ENCODE peak calls at places on chromosomes 1 and 21, in five cellular contexts. C is heart left ventricle, R is lower lobe of right lung, S is heart right ventricle, Y is foreskin fibroblast. I is an unnamed sample.

GRCh38 chr1:212601524-212601923 is 7.0 kb upstream of the ATF3 start:
- DNase-seq in C (no peak), R (no peak), S (no peak), Y (no peak), I (no peak)

GRCh38 chr21:15034126-15034848 is 30.5 kb downstream of the NRIP1 start:
- DNase-seq in C (no peak), R (no peak), S (no peak), Y (peak; percentile 43), I (no peak)

GRCh38 chr1:174742805-174743653 is 256.7 kb upstream of the CACYBP start:
- DNase-seq in C (no peak), R (no peak), S (no peak), Y (peak; percentile 14), I (no peak)

GRCh38 chr1:201020040-201020591 is 3.4 kb downstream of the KIF21B start:
- DNase-seq in C (no peak), R (no peak), S (no peak), Y (no peak), I (peak; percentile 76)

GRCh38 chr1:192563129-192563528 is 12.4 kb upstream of the RGS1 start:
- DNase-seq in C (no peak), R (no peak), S (no peak), Y (no peak), I (no peak)

GRCh38 chr1:54866801-54867716 is 19.9 kb downstream of the DHCR24 start:
- DNase-seq in C (no peak), R (no peak), S (no peak), Y (no peak), I (no peak)

GRCh38 chr1:33086384-33086850 is 5.5 kb downstream of the AZIN2 start:
- DNase-seq in C (peak; percentile 81), R (peak; percentile 79), S (peak; percentile 66), Y (peak; percentile 49), I (no peak)

GRCh38 chr1:193662030-193662429 is 475.6 kb upstream of the B3GALT2 start:
- DNase-seq in C (no peak), R (no peak), S (no peak), Y (no peak), I (no peak)

GRCh38 chr1:67801903-67802302 is 31.4 kb downstream of the GNG12 start:
- DNase-seq in C (no peak), R (no peak), S (no peak), Y (no peak), I (no peak)

GRCh38 chr1:247908761-247909160 is 11.3 kb upstream of the OR2T8 start:
- DNase-seq in C (no peak), R (no peak), S (no peak), Y (no peak), I (no peak)

GRCh38 chr1:32200226-32201010 is at the start of gene CCDC28B:
- DNase-seq in C (peak; percentile 83), R (peak; percentile 61), S (peak; percentile 71), Y (peak; percentile 67), I (peak; percentile 94)

GRCh38 chr1:216528816-216529215 is 105.6 kb upstream of the USH2A start:
- DNase-seq in C (no peak), R (no peak), S (no peak), Y (no peak), I (no peak)

GRCh38 chr1:201481004-201481380 is 12.0 kb upstream of the PHLDA3 start:
- DNase-seq in C (no peak), R (no peak), S (no peak), Y (no peak), I (no peak)

GRCh38 chr1:193348126-193349045 is 162.0 kb upstream of the B3GALT2 start:
- DNase-seq in C (no peak), R (no peak), S (no peak), Y (peak; percentile 53), I (no peak)

DNA sequence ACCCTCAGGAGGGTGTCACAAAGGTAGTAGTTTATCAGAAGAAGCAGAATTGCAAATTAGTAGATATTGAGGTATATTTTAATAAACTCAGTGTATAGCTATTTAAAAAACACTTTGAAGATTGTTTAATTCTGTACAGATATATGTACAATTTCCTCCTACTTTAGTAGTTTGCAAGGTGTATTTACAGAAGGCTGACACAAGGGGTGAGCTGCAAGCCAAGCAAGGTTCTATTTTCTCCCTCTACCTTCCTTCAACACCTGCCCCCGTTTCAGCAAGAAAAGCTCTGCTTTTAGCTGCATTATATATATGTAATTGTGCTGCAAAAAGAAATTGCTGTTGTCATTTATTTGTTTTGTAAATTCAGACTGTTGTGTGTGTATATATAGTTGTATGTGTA is 674.2 kb upstream of the PKN2 start:
- DNase-seq in C (no peak), R (no peak), S (no peak), Y (no peak), I (no peak)
- TF ChIP-seq CTCF in C (no peak), R (no peak), S (no peak), Y (no peak), I (no peak)

DNA sequence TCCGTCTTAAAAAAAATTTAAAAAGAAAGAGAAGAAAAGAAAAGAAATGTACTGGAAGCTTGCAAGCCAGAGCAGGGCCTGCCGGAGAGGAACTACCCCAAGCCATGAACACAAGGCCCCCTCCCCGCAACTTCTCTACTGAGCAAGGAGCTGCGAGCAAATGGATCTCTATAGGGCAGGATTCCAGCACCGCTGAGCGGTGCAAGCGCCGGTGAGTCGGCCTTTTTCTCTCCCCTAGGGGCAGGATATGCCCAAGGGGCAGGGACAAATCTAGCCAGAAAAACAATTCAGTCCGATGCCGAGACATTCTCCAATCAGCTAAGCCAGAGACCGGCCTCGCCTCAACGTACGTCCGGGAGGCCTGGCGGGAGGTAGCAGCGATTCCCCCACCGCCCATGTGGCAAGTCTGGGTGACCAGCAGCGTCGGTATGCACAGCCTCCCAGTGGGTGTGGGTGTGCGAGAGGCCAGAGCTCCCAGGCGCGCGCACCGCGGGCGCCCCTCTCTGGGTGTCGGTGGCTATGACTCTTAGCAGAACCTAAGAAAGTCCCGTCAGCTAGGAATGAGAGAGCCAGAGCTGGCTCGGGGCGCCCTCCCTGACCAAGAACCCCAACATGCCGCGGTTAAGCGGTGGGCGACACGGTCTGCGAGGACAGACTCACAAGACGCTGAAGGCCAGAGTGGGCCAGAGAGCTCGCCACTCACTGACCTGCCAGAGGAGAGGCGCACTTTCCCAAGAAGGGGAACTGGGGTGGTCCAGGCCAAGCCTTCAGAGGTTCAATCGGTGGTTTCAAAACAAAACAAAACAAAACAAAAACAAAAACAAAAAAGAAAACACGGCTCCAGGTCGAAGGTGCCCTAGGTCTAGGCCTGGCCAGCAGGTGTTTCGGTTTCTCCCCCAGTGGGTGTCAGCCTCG is 1.9 kb downstream of the CSMD2 start:
- DNase-seq in C (peak; percentile 70), R (peak; percentile 75), S (peak; percentile 50), Y (peak; percentile 87), I (no peak)
- TF ChIP-seq CTCF in C (peak; percentile 58), R (peak; percentile 52), S (peak; percentile 72), Y (peak; percentile 96), I (peak; percentile 41)

DNA sequence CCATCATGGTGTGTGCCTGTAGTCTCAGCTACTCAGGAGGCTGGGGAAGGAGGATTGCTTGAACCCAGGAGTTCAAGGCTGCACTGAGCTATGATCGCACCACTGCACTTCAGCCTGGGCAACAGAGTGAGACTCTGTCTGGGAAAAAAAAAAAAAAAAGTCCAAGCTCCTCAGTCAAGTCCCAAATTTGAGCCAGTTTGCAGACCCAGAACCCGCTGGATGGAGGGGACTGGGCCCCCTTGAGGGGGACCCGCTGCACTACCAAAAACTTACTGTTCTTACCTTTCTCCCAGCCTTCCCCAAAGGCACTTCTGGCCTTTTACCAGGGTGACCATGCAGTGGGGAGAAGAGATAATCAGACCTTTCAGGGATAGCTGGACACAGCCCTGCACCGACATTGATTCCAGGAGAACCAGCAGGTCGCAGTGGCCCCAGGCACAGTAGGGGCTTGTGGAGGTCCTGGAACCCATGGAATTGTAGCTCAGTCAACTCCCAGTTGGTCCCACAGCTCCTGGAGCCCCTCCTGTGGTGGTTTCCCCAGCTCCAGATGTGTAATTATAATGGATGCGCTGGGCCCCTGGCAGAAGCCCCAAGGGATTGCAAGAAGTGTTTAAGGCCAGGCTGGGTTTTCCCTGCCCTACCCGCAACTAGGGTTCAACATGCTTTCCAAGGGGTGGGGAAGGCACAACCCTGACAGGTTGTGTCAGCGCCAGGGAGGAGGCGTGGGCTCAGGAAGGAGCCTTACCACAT is 4.1 kb upstream of the WNT9A start:
- DNase-seq in C (no peak), R (peak; percentile 31), S (no peak), Y (no peak), I (no peak)
- TF ChIP-seq CTCF in C (no peak), R (no peak), S (no peak), Y (no peak), I (no peak)

DNA sequence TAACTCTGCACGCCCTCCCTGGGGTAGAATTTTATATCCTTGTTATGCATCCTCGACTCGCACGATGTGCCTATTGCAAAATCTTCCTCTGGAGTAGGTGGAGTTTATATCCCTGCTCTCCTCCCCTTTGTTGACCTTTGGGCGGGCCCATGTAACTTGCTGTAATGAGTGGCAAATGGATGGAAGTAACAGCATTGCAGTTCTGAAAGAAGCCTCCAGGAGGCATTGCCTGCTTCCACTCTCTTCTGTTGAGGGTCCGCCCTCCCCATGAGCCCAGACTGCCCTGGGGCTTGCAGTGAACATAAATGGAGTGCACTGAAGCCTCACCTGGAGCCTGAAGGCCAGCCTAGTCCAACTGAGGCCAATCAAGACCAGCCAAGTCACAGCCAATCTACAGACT is 62.2 kb upstream of the GRIK3 start:
- DNase-seq in C (no peak), R (no peak), S (no peak), Y (no peak), I (no peak)
- TF ChIP-seq CTCF in C (no peak), R (peak; percentile 11), S (no peak), Y (no peak), I (no peak)

DNA sequence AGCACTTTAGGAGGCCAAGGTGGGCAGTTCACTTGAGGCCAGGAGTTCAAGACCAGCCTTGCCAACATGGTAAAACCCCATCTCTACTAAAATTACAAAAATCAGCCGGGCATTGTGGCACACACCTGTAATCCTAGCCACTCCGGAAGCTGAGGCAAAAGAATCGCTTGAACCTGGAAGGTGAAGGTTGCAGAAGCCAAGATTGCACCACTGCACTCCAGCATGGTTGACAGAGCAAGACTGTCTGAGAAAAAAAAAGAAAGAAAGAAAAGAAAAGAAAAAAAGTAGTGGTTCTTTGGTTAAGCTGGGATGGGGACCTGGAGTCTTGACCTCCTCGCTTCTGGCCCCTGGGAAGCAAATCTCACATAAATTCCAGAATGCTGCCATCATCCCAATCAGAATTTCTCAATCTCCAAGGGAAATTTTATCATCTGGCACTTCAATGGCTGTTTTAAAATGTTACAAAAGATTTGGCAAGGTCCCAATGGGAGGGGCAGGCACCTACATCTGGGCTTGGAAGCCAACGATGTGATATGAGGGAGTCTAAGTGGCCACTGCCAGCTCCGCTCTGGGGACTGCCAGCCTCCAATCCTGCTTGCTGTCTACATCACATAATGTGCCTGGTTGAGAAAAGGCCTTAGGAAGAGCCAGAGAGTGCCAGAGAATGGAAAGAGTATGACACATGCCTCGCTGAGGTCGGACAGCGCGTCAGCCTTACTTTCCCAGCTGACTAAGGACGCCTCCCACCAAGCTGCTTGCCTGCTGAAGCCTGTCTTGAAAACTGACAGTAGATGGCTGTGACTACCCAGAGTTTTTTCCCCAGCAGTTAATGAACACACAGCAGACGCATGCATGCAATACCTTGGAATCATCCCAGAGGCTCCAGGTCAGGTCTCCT is 42.1 kb upstream of the SRP9 start:
- DNase-seq in C (peak; percentile 90), R (peak; percentile 57), S (peak; percentile 66), Y (peak; percentile 95), I (no peak)
- TF ChIP-seq CTCF in C (no peak), R (no peak), S (peak; percentile 26), Y (no peak), I (no peak)

GRCh38 chr1:2801535-2802291 is at the start of gene TTC34:
- DNase-seq in C (no peak), R (peak; percentile 69), S (peak; percentile 35), Y (no peak), I (no peak)
- TF ChIP-seq CTCF in C (peak; percentile 22), R (peak; percentile 23), S (peak; percentile 45), Y (no peak), I (peak; percentile 39)

GRCh38 chr1:38113080-38113743 is 66.6 kb upstream of the POU3F1 start:
- DNase-seq in C (no peak), R (no peak), S (no peak), Y (no peak), I (no peak)
- TF ChIP-seq CTCF in C (no peak), R (no peak), S (no peak), Y (no peak), I (no peak)